ENCODE peak calls at places on chromosomes 7 and 10, in six cellular contexts. K is ureter; L is stimulated activated CD8-positive, alpha-beta memory T cell treated with anti-CD3 and anti-CD28 coated beads, Interleukin-2, amount 100 ng/mL, for 1 hour; A is EH; N is M059J; Z is choroid plexus epithelial cell. M is an unnamed sample.

GRCh38 chr10:133274751-133275682 is 1.7 kb downstream of the ADAM8 start:
- DNase-seq in K (peak; percentile 58), L (peak; percentile 45), A (no peak), N (peak; percentile 52), Z (no peak), M (no peak)

GRCh38 chr10:6721480-6721879 is 141.4 kb upstream of the PRKCQ start:
- DNase-seq in K (no peak), L (no peak), A (peak; percentile 99), N (peak; percentile 90), Z (peak; percentile 79), M (peak; percentile 96)

GRCh38 chr10:46525177-46525823 is 31.2 kb downstream of the GPRIN2 start:
- DNase-seq in K (no peak), L (no peak), A (peak; percentile 98), N (peak; percentile 99), Z (peak; percentile 90), M (peak; percentile 94)

GRCh38 chr7:23247602-23248335 is 1.2 kb downstream of the GPNMB start:
- DNase-seq in K (no peak), L (no peak), A (peak; percentile 40), N (no peak), Z (peak; percentile 17), M (no peak)

GRCh38 chr7:48518092-48518491 is 346.8 kb downstream of the ABCA13 start:
- DNase-seq in K (no peak), L (no peak), A (no peak), N (no peak), Z (no peak), M (no peak)

GRCh38 chr10:125032474-125032873 is 90.6 kb downstream of the ZRANB1 start:
- DNase-seq in K (no peak), L (no peak), A (no peak), N (no peak), Z (no peak), M (no peak)

GRCh38 chr7:12322287-12322902 is 81.3 kb downstream of the VWDE start:
- DNase-seq in K (no peak), L (no peak), A (peak; percentile 18), N (peak; percentile 43), Z (peak; percentile 66), M (peak; percentile 6)

GRCh38 chr10:102785818-102786217 is 42.1 kb downstream of the WBP1L start:
- DNase-seq in K (no peak), L (no peak), A (peak; percentile 34), N (no peak), Z (peak; percentile 80), M (no peak)

GRCh38 chr7:13979671-13980438 is 9.6 kb downstream of the ETV1 start:
- DNase-seq in K (no peak), L (no peak), A (peak; percentile 42), N (peak; percentile 19), Z (peak; percentile 86), M (peak; percentile 58)

GRCh38 chr10:106863549-106863948 is 301.0 kb downstream of the SORCS1 start:
- DNase-seq in K (no peak), L (no peak), A (no peak), N (no peak), Z (no peak), M (no peak)

GRCh38 chr7:44975331-44976039 is 3.3 kb downstream of the MYO1G start:
- DNase-seq in K (no peak), L (no peak), A (no peak), N (no peak), Z (no peak), M (no peak)

GRCh38 chr10:23120001-23120934 is 24.9 kb downstream of the MSRB2 start:
- DNase-seq in K (no peak), L (no peak), A (no peak), N (no peak), Z (no peak), M (no peak)

GRCh38 chr7:149175150-149175549 is 20.2 kb upstream of the ZNF282 start:
- DNase-seq in K (no peak), L (no peak), A (no peak), N (no peak), Z (no peak), M (no peak)

GRCh38 chr10:69474688-69475432 is 23.6 kb downstream of the TSPAN15 start:
- DNase-seq in K (no peak), L (no peak), A (peak; percentile 95), N (peak; percentile 97), Z (peak; percentile 63), M (peak; percentile 83)